ENCODE peak calls at places on chromosomes 16 and 17, in six cellular contexts. B is H1, A is tibial nerve, J is breast epithelium, V is body of pancreas, H is ovary. R is an unnamed sample.

GRCh38 chr16:22425036-22425801 is 50.8 kb upstream of the CDR2 start:
- DNase-seq in B (peak; percentile 41), A (peak; percentile 77), J (peak; percentile 29), V (peak; percentile 20), H (peak; percentile 35), R (no peak)

GRCh38 chr16:59263980-59264379 is 529.9 kb upstream of the GOT2 start:
- DNase-seq in B (no peak), A (no peak), J (no peak), V (no peak), H (no peak), R (no peak)

GRCh38 chr16:30121741-30122620 is 1.0 kb downstream of the MAPK3 start:
- DNase-seq in B (peak; percentile 47), A (peak; percentile 58), J (no peak), V (no peak), H (peak; percentile 51), R (peak; percentile 55)

GRCh38 chr17:44655983-44656700 is at the start of gene MEIOC:
- DNase-seq in B (peak; percentile 84), A (no peak), J (no peak), V (no peak), H (no peak), R (no peak)

GRCh38 chr17:76000755-76001521 is at the start of gene CDK3:
- DNase-seq in B (no peak), A (no peak), J (no peak), V (peak; percentile 44), H (no peak), R (no peak)

GRCh38 chr16:77213542-77214108 is 14.4 kb downstream of the SYCE1L start:
- DNase-seq in B (no peak), A (no peak), J (peak; percentile 78), V (no peak), H (no peak), R (no peak)

GRCh38 chr17:49051269-49051668 is 54.1 kb downstream of the IGF2BP1 start:
- DNase-seq in B (no peak), A (no peak), J (no peak), V (no peak), H (no peak), R (no peak)

GRCh38 chr17:4340914-4341615 is 25.4 kb downstream of the UBE2G1 start:
- DNase-seq in B (no peak), A (no peak), J (no peak), V (no peak), H (no peak), R (no peak)

GRCh38 chr17:81682565-81683207 is 911 bp downstream of the ARL16 start:
- DNase-seq in B (no peak), A (no peak), J (no peak), V (no peak), H (no peak), R (no peak)

GRCh38 chr17:55728833-55729232 is 6.2 kb upstream of the TMEM100 start:
- DNase-seq in B (no peak), A (no peak), J (no peak), V (no peak), H (no peak), R (no peak)

GRCh38 chr17:45692661-45693060 is 91.5 kb upstream of the CRHR1 start:
- DNase-seq in B (no peak), A (no peak), J (no peak), V (no peak), H (no peak), R (no peak)

GRCh38 chr17:58283674-58284612 is 3.2 kb upstream of the MPO start:
- DNase-seq in B (no peak), A (peak; percentile 1), J (peak; percentile 7), V (no peak), H (no peak), R (no peak)

GRCh38 chr16:21263640-21264211 is 14.4 kb downstream of the CRYM start:
- DNase-seq in B (no peak), A (no peak), J (no peak), V (no peak), H (no peak), R (no peak)

GRCh38 chr17:4488989-4489595 is 9.6 kb upstream of the SPNS2 start:
- DNase-seq in B (no peak), A (no peak), J (no peak), V (no peak), H (no peak), R (no peak)

GRCh38 chr16:26791166-26791565 is 275.6 kb upstream of the C16orf82 start:
- DNase-seq in B (no peak), A (no peak), J (no peak), V (no peak), H (no peak), R (no peak)

GRCh38 chr17:46876926-46877325 is 25.5 kb downstream of the WNT9B start:
- DNase-seq in B (no peak), A (no peak), J (no peak), V (peak; percentile 30), H (no peak), R (no peak)

GRCh38 chr16:47888142-47888541 is 267.7 kb downstream of the ABCC12 start:
- DNase-seq in B (no peak), A (no peak), J (no peak), V (no peak), H (no peak), R (no peak)

GRCh38 chr16:88023366-88023765 is 72.1 kb downstream of the BANP start:
- DNase-seq in B (no peak), A (no peak), J (no peak), V (no peak), H (no peak), R (no peak)

GRCh38 chr16:16025214-16025968 is 76.0 kb downstream of the ABCC1 start:
- DNase-seq in B (no peak), A (peak; percentile 35), J (peak; percentile 40), V (no peak), H (no peak), R (no peak)

GRCh38 chr17:57422574-57423164 is 166.3 kb downstream of the MSI2 start:
- DNase-seq in B (no peak), A (no peak), J (no peak), V (no peak), H (no peak), R (no peak)

GRCh38 chr16:80259289-80259805 is 281.4 kb upstream of the DYNLRB2 start:
- DNase-seq in B (no peak), A (no peak), J (no peak), V (no peak), H (no peak), R (no peak)

GRCh38 chr16:80253741-80254140 is 287.1 kb upstream of the DYNLRB2 start:
- DNase-seq in B (no peak), A (no peak), J (no peak), V (no peak), H (no peak), R (no peak)

GRCh38 chr16:80250376-80250775 is 290.4 kb upstream of the DYNLRB2 start:
- DNase-seq in B (no peak), A (no peak), J (no peak), V (no peak), H (no peak), R (no peak)

GRCh38 chr16:80258407-80258806 is 282.4 kb upstream of the DYNLRB2 start:
- DNase-seq in B (no peak), A (no peak), J (no peak), V (no peak), H (no peak), R (no peak)

DNA sequence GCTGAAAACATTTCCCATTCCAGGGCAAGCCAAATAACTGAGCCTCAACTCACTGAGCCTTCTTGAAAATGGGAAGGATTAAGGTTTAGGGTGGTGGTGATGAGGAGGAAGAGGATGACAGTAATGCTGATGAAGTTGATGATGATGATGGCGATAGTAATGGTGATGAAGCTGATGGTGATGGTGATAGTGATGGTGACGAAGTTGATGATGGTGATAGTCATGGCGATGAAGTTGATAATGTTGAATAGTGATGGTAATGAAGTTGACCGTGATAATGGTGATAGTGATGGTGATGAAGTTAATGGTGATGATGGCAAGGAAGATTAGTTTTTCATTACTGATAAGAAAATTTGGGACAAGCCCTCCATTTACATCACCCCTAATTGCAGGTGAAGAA is 285.8 kb upstream of the DYNLRB2 start:
- DNase-seq in B (no peak), A (no peak), J (no peak), V (no peak), H (no peak), R (no peak)
- TF ChIP-seq POLR2A in B (no peak), A (no peak), J (no peak), V (no peak), H (no peak), R (no peak)

DNA sequence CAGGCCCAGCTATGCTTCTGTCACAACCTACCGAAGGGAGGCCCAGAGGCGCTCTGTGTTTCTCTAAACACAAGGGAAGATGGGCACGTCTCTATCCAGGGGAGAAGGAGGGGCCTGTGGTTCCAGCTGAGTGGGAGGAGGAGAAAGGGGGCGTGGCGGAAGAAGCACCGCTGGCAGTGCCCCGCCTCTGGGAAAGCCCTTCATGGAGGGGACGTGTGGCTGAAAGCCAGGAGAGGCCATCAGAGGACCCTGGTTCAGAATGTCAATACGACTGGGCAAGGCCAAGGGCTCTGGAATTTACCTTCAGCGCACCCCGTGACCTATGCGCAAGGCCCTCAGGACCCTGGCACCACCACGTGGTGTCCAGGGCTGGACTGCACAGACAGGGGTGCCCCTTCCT is 12.3 kb upstream of the SLC38A8 start:
- DNase-seq in B (no peak), A (no peak), J (no peak), V (no peak), H (no peak), R (peak; percentile 38)
- H3K36me3 ChIP-seq in B (no peaks in the 10 kb centered on the region), A (peaks cover 97% of the 10 kb centered on the region), J (peaks cover 5% of the 10 kb centered on the region), V (peaks cover 20% of the 10 kb centered on the region), H (no peaks in the 10 kb centered on the region), R (peaks cover 5% of the 10 kb centered on the region)

DNA sequence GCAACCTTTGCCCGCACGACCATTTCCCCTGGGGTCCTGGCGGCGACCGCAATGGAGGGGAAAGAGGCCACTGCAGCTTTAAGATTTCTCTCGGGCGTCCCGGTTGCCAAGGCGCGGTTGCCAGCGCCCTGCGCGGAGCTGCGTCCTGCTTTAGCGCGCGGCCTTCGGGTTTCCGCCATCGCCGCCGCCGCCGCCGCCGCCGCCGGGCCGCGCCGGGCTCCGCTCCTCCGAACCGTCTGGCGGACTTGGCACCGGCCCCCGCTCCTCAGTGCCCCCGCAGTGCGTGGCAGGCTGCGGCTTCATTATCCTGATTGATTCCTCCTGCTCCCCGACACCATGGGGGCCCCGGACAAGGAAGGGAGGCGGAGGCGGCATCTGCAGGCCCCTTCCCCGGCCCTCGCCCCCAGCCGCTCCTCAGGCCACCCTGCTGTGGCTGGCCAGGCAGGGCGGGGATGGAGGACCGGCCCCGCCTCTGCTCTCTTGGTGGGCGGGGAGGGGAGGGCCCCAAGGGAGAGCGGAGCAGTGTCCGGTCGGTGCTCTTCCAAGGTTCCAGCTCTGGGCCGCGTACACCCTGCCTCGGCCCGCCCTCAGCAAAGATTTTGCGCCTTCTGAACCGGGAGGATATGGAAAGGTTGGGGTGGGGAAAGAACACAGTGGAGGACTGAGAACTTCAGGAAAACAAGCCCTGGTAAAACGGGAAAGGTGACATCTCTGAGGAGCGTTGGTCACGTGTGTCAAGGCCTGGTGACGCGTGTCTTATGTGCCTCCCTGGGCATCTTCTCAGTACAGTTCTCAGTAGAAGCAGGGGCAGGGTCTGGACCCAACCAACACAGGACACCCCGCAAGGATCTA is 34.0 kb downstream of the NEUROD2 start:
- DNase-seq in B (peak; percentile 84), A (peak; percentile 33), J (peak; percentile 53), V (peak; percentile 68), H (peak; percentile 50), R (peak; percentile 65)
- TF ChIP-seq POLR2A in B (no peak), A (no peak), J (no peak), V (peak; percentile 14), H (no peak), R (peak; percentile 31)

DNA sequence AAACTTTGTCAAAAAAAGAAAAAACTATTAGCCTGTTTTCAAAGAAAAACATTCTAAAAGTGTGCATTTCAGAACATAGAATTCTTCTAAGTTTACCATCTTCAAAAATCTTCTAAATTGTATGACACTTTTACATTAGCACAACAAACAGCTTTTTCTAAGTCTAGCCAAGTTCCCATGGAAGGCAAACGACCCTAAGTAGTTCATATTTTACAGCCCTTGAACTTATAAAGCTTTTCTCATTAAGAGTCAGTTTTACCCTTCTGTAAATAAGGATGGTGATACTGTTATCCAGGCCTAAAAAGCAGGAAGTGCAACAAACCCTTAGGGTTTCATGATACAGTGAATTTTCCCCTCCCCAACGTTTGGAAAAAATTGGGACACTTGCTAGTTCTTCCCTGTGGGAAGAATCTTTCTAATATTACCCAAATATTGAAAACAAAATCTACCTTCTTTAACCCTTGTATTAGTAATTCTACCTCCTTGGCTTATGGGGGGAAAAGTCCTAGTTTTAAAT is 4.0 kb upstream of the ARL6IP1 start:
- DNase-seq in B (no peak), A (no peak), J (no peak), V (no peak), H (no peak), R (no peak)
- H3K36me3 ChIP-seq in B (peaks cover 7% of the 10 kb centered on the region), A (peaks cover 41% of the 10 kb centered on the region), J (peaks cover 13% of the 10 kb centered on the region), V (peaks cover 17% of the 10 kb centered on the region), H (no peaks in the 10 kb centered on the region), R (peaks cover 26% of the 10 kb centered on the region)

R was measured in right lobe of liver.